ENCODE peak calls at places on chromosomes 6 and 20, in nine cellular contexts. One of them, this sample, is unnamed. For H3K79me2, the result is how much of the 10 kb centered on the place peaks cover.

GRCh38 chr6:136728033-136728939 is 64.0 kb downstream of the MAP3K5 start:
- DNase-seq in GM23338: no peak
- DNase-seq in hepatocyte: no peak
- DNase-seq in Karpas-422: no peak
- DNase-seq in PC-3: peak
- DNase-seq in mesendoderm: no peak
- DNase-seq in astrocyte: no peak
- DNase-seq in HCT116: no peak
- DNase-seq in GM12878: no peak
- DNase-seq in this sample: no peak

GRCh38 chr6:48472121-48472520 is 361.1 kb upstream of the PTCHD4 start:
- DNase-seq in GM23338: no peak
- DNase-seq in hepatocyte: no peak
- DNase-seq in Karpas-422: no peak
- DNase-seq in PC-3: no peak
- DNase-seq in mesendoderm: no peak
- DNase-seq in astrocyte: peak
- DNase-seq in HCT116: no peak
- DNase-seq in GM12878: no peak
- DNase-seq in this sample: no peak

GRCh38 chr6:14123331-14124105 is 5.9 kb downstream of the CD83 start:
- DNase-seq in GM23338: no peak
- DNase-seq in hepatocyte: no peak
- DNase-seq in Karpas-422: no peak
- DNase-seq in PC-3: no peak
- DNase-seq in mesendoderm: no peak
- DNase-seq in astrocyte: peak
- DNase-seq in HCT116: no peak
- DNase-seq in GM12878: no peak
- DNase-seq in this sample: no peak

GRCh38 chr20:50019466-50020256 is 36.9 kb downstream of the SNAI1 start:
- DNase-seq in GM23338: no peak
- DNase-seq in hepatocyte: no peak
- DNase-seq in Karpas-422: no peak
- DNase-seq in PC-3: peak
- DNase-seq in mesendoderm: no peak
- DNase-seq in astrocyte: no peak
- DNase-seq in HCT116: no peak
- DNase-seq in GM12878: no peak
- DNase-seq in this sample: no peak

GRCh38 chr6:3109755-3110154 is 8.8 kb upstream of the BPHL start:
- DNase-seq in GM23338: no peak
- DNase-seq in hepatocyte: no peak
- DNase-seq in Karpas-422: no peak
- DNase-seq in PC-3: no peak
- DNase-seq in mesendoderm: no peak
- DNase-seq in astrocyte: no peak
- DNase-seq in HCT116: no peak
- DNase-seq in GM12878: no peak
- DNase-seq in this sample: peak

GRCh38 chr20:22630698-22631097 is 46.3 kb upstream of the FOXA2 start:
- DNase-seq in GM23338: no peak
- DNase-seq in hepatocyte: no peak
- DNase-seq in Karpas-422: no peak
- DNase-seq in PC-3: no peak
- DNase-seq in mesendoderm: no peak
- DNase-seq in astrocyte: no peak
- DNase-seq in HCT116: no peak
- DNase-seq in GM12878: no peak
- DNase-seq in this sample: no peak

GRCh38 chr6:113969888-113970807 is 800 bp downstream of the HDAC2 start:
- DNase-seq in GM23338: peak
- DNase-seq in hepatocyte: peak
- DNase-seq in Karpas-422: peak
- DNase-seq in PC-3: peak
- DNase-seq in mesendoderm: peak
- DNase-seq in astrocyte: peak
- DNase-seq in HCT116: no peak
- DNase-seq in GM12878: no peak
- DNase-seq in this sample: no peak

GRCh38 chr6:112029045-112029822 is 24.7 kb upstream of the CCN6 start:
- DNase-seq in GM23338: peak
- DNase-seq in hepatocyte: peak
- DNase-seq in Karpas-422: peak
- DNase-seq in PC-3: peak
- DNase-seq in mesendoderm: peak
- DNase-seq in astrocyte: no peak
- DNase-seq in HCT116: peak
- DNase-seq in GM12878: no peak
- DNase-seq in this sample: no peak

GRCh38 chr6:158737082-158737709 is 82.0 kb downstream of the EZR start:
- DNase-seq in GM23338: no peak
- DNase-seq in hepatocyte: no peak
- DNase-seq in Karpas-422: no peak
- DNase-seq in PC-3: no peak
- DNase-seq in mesendoderm: no peak
- DNase-seq in astrocyte: no peak
- DNase-seq in HCT116: no peak
- DNase-seq in GM12878: no peak
- DNase-seq in this sample: no peak

GRCh38 chr6:158739673-158740072 is 79.5 kb downstream of the EZR start:
- DNase-seq in GM23338: no peak
- DNase-seq in hepatocyte: no peak
- DNase-seq in Karpas-422: no peak
- DNase-seq in PC-3: no peak
- DNase-seq in mesendoderm: no peak
- DNase-seq in astrocyte: no peak
- DNase-seq in HCT116: no peak
- DNase-seq in GM12878: no peak
- DNase-seq in this sample: no peak

GRCh38 chr6:158744986-158745430 is 74.2 kb downstream of the EZR start:
- DNase-seq in GM23338: no peak
- DNase-seq in hepatocyte: no peak
- DNase-seq in Karpas-422: no peak
- DNase-seq in PC-3: no peak
- DNase-seq in mesendoderm: no peak
- DNase-seq in astrocyte: no peak
- DNase-seq in HCT116: no peak
- DNase-seq in GM12878: no peak
- DNase-seq in this sample: no peak

GRCh38 chr6:158737710-158738615 is 81.2 kb downstream of the EZR start:
- DNase-seq in GM23338: no peak
- DNase-seq in hepatocyte: no peak
- DNase-seq in Karpas-422: no peak
- DNase-seq in PC-3: peak
- DNase-seq in mesendoderm: no peak
- DNase-seq in astrocyte: peak
- DNase-seq in HCT116: peak
- DNase-seq in GM12878: no peak
- DNase-seq in this sample: peak

DNA sequence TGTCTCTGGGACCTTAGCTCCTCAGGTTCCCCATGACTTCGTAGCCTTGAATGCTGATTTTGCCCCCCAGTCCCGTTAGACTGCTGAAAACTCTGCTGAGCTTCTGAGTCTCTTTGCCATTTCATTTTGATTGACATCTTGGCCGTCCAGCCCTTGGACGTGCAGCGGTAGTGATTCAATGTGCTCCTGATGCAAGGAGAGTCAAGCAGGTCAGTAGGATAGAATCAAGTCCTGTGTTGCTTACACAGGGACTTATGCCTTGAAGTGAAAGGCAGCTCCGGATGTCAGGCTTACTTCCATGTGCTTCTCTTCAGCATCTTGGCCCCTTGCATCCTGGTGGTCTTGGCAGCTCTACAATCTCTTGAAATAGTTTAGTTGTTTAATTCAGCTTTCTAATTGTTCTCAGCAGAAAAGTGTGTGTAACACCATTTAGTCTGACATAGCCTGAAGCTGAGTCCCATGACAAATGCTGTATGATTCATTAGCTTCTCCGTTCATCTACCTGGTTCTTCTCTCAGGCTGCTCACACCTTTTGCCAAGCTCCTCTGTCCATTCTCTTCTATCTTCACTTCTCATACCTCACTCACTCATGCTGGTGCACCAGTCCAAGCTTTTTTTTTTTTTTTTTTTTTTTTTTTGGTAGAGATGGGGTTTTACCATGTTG is 76.0 kb downstream of the EZR start:
- DNase-seq in GM23338: no peak
- DNase-seq in hepatocyte: no peak
- DNase-seq in Karpas-422: no peak
- DNase-seq in PC-3: no peak
- DNase-seq in mesendoderm: no peak
- DNase-seq in astrocyte: no peak
- DNase-seq in HCT116: no peak
- DNase-seq in GM12878: no peak
- DNase-seq in this sample: no peak
- H3K79me2 ChIP-seq in GM23338: under half
- H3K79me2 ChIP-seq in hepatocyte: under half
- H3K79me2 ChIP-seq in Karpas-422: under half
- H3K79me2 ChIP-seq in PC-3: under half
- H3K79me2 ChIP-seq in mesendoderm: under half
- H3K79me2 ChIP-seq in astrocyte: under half
- H3K79me2 ChIP-seq in HCT116: half or more
- H3K79me2 ChIP-seq in GM12878: under half
- H3K79me2 ChIP-seq in this sample: under half

DNA sequence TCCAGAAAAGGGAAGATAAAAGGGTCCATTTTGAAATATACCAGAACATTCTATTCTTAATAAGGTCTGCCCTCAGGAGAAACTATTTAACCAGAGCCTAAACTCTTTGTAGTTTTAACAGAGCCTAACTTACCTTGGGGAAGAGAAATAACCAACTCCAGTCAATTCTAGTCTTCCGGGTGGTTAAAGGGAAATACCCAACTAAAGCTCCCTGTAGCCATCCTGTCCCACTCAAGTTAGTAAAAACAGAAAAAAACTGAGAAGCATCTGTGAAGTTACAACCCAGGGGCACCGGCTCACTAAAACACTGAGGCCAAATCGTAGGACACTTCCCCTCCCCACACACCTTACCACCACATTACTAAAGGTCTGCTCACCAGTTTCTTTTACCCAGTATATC is 23.7 kb downstream of the CEP85L start:
- DNase-seq in GM23338: no peak
- DNase-seq in hepatocyte: no peak
- DNase-seq in Karpas-422: no peak
- DNase-seq in PC-3: no peak
- DNase-seq in mesendoderm: no peak
- DNase-seq in astrocyte: no peak
- DNase-seq in HCT116: no peak
- DNase-seq in GM12878: no peak
- DNase-seq in this sample: no peak
- H3K4me2 ChIP-seq in GM23338: no peak
- H3K4me2 ChIP-seq in hepatocyte: no peak
- H3K4me2 ChIP-seq in Karpas-422: no peak
- H3K4me2 ChIP-seq in PC-3: no peak
- H3K4me2 ChIP-seq in mesendoderm: no peak
- H3K4me2 ChIP-seq in astrocyte: no peak
- H3K4me2 ChIP-seq in HCT116: no peak
- H3K4me2 ChIP-seq in GM12878: no peak
- H3K4me2 ChIP-seq in this sample: no peak

DNA sequence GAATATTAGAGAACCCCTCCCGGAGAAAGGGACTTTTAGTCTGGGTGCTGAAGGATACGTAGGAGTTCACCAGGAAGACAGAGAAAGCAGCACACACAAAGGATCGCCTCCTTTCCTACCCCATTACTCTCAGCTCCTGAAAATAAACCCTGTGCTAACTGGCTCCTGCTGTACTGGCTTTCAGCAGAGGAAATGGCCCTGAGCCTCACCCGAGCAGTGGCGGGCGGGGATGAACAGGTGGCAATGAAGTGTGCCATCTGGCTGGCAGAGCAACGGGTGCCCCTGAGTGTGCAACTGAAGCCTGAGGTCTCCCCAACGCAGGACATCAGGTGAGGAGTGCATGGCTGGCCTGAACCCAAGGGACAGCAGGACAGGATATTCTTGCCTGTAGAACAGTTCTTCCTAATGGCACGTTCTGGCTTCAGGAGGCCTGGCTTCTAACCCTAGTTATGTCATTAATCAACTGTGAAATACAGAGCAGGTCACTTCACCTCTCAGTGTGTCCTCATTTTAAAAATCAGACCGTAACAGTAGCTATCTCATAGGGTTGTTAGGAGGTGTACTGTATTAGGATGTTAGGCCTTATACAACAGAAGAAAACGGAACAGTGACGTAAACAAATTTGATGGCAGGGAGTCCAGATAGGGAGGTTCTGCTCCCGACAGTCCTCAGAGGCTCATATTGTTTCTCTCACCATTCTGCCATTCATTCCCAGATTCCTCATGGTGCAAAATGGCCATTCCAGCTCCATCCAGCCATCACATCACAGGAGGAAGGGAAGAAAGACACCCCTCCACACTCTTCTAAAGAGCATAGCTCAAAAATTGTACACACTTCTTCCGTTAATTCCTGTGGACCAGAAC is 1.8 kb downstream of the RBCK1 start:
- DNase-seq in GM23338: no peak
- DNase-seq in hepatocyte: no peak
- DNase-seq in Karpas-422: no peak
- DNase-seq in PC-3: no peak
- DNase-seq in mesendoderm: no peak
- DNase-seq in astrocyte: no peak
- DNase-seq in HCT116: no peak
- DNase-seq in GM12878: no peak
- DNase-seq in this sample: no peak
- H3K79me2 ChIP-seq in GM23338: half or more
- H3K79me2 ChIP-seq in hepatocyte: half or more
- H3K79me2 ChIP-seq in Karpas-422: half or more
- H3K79me2 ChIP-seq in PC-3: half or more
- H3K79me2 ChIP-seq in mesendoderm: under half
- H3K79me2 ChIP-seq in astrocyte: half or more
- H3K79me2 ChIP-seq in HCT116: under half
- H3K79me2 ChIP-seq in GM12878: half or more
- H3K79me2 ChIP-seq in this sample: half or more

GRCh38 chr6:165970001-165970400 is 197.7 kb downstream of the TBXT start:
- DNase-seq in GM23338: no peak
- DNase-seq in hepatocyte: no peak
- DNase-seq in Karpas-422: no peak
- DNase-seq in PC-3: no peak
- DNase-seq in mesendoderm: no peak
- DNase-seq in astrocyte: no peak
- DNase-seq in HCT116: no peak
- DNase-seq in GM12878: no peak
- DNase-seq in this sample: no peak

GRCh38 chr6:165972139-165972802 is 195.4 kb downstream of the TBXT start:
- DNase-seq in GM23338: no peak
- DNase-seq in hepatocyte: no peak
- DNase-seq in Karpas-422: no peak
- DNase-seq in PC-3: no peak
- DNase-seq in mesendoderm: no peak
- DNase-seq in astrocyte: no peak
- DNase-seq in HCT116: no peak
- DNase-seq in GM12878: no peak
- DNase-seq in this sample: no peak

GRCh38 chr6:165973473-165973872 is 194.2 kb downstream of the TBXT start:
- DNase-seq in GM23338: no peak
- DNase-seq in hepatocyte: no peak
- DNase-seq in Karpas-422: no peak
- DNase-seq in PC-3: no peak
- DNase-seq in mesendoderm: no peak
- DNase-seq in astrocyte: no peak
- DNase-seq in HCT116: no peak
- DNase-seq in GM12878: no peak
- DNase-seq in this sample: no peak

GRCh38 chr6:165969184-165969583 is 198.5 kb downstream of the TBXT start:
- DNase-seq in GM23338: no peak
- DNase-seq in hepatocyte: no peak
- DNase-seq in Karpas-422: peak
- DNase-seq in PC-3: no peak
- DNase-seq in mesendoderm: no peak
- DNase-seq in astrocyte: no peak
- DNase-seq in HCT116: no peak
- DNase-seq in GM12878: no peak
- DNase-seq in this sample: no peak

DNA sequence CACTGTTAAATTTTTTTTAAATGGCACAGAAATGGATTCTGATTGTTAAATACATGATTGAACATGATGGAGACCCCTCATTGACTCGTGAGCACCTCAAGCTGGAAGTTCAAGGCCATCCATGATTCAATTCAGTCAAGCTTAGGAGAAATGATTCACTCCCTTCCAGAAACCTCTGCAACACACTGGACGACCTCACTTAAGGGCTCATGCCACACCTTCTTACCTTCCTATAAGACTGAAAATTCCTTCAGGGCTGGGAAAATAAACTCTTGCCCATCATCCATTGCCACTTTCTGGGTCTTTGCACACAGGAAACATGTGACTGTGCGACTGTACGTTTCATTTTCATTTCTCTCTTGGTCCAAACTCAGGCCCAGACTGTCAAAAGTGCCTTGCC is 196.4 kb downstream of the TBXT start:
- DNase-seq in GM23338: no peak
- DNase-seq in hepatocyte: no peak
- DNase-seq in Karpas-422: no peak
- DNase-seq in PC-3: no peak
- DNase-seq in mesendoderm: no peak
- DNase-seq in astrocyte: no peak
- DNase-seq in HCT116: no peak
- DNase-seq in GM12878: no peak
- DNase-seq in this sample: no peak
- H3K4me2 ChIP-seq in GM23338: no peak
- H3K4me2 ChIP-seq in hepatocyte: no peak
- H3K4me2 ChIP-seq in Karpas-422: no peak
- H3K4me2 ChIP-seq in PC-3: no peak
- H3K4me2 ChIP-seq in mesendoderm: no peak
- H3K4me2 ChIP-seq in astrocyte: no peak
- H3K4me2 ChIP-seq in HCT116: no peak
- H3K4me2 ChIP-seq in GM12878: peak
- H3K4me2 ChIP-seq in this sample: no peak